ENCODE peak calls at places on chromosomes 1 and 21, in nine cellular contexts. Z is left ventricle myocardium inferior, I is pancreas, D is fibroblast of lung, J is PC-9, C is mesenchymal stem cell, K is Peyer's patch, O is GM06990, V is hepatocyte. M is an unnamed sample. For H3K36me3, the result is how much of the 10 kb centered on the place peaks cover.

GRCh38 chr1:183804916-183805734 is at the start of gene RGL1:
- DNase-seq in Z (peak), I (peak), D (peak), J (peak), C (peak), K (peak), O (peak), V (peak), M (peak)

GRCh38 chr1:226763741-226764264 is 24.7 kb upstream of the ITPKB start:
- DNase-seq in Z (no peak), I (no peak), D (peak), J (peak), C (peak), K (peak), O (peak), V (peak), M (no peak)

GRCh38 chr1:100955322-100955721 is 59.4 kb downstream of the SLC30A7 start:
- DNase-seq in Z (no peak), I (no peak), D (peak), J (peak), C (peak), K (no peak), O (no peak), V (no peak), M (no peak)

GRCh38 chr1:156804026-156804425 is 12.6 kb downstream of the SH2D2A start:
- DNase-seq in Z (no peak), I (no peak), D (no peak), J (no peak), C (no peak), K (no peak), O (no peak), V (no peak), M (no peak)

GRCh38 chr1:107274227-107274626 is 133.4 kb downstream of the NTNG1 start:
- DNase-seq in Z (no peak), I (no peak), D (no peak), J (no peak), C (no peak), K (no peak), O (no peak), V (no peak), M (no peak)

GRCh38 chr1:9263276-9263855 is 28.8 kb downstream of the H6PD start:
- DNase-seq in Z (no peak), I (no peak), D (no peak), J (no peak), C (no peak), K (no peak), O (no peak), V (no peak), M (no peak)

GRCh38 chr1:40627987-40628902 is 37.2 kb downstream of the RIMS3 start:
- DNase-seq in Z (no peak), I (no peak), D (no peak), J (peak), C (no peak), K (peak), O (peak), V (no peak), M (no peak)

GRCh38 chr1:43881415-43881814 is 52.2 kb upstream of the ARTN start:
- DNase-seq in Z (no peak), I (no peak), D (no peak), J (no peak), C (no peak), K (no peak), O (no peak), V (peak), M (no peak)

GRCh38 chr1:7984826-7985225 is 23.3 kb downstream of the PARK7 start:
- DNase-seq in Z (no peak), I (no peak), D (no peak), J (no peak), C (no peak), K (no peak), O (no peak), V (no peak), M (no peak)
- H3K36me3 ChIP-seq in Z (half or more), I (under half), D (under half), J (under half), C (half or more), K (half or more), O (under half), V (under half), M (under half)

DNA sequence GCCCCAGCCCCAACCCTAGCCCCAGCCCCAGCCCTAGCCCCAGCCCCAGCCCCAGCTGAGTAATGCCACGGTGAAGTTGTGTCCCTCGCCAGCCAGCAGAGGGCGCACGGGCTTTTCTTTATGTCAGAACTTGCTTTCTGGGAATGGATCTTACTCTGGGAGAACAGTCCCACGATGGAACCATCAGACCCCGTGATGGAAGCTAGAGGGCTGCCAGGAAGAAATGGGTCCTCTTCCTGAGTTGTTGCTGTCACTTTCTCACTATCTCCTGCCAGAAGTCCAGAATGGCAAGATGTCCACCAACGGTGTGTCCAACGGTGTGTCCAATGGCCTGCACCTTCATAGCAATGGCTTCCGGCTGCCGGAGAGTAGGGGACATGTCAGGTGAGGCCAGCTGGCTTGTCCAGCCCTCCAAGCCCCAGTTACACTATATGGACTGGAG is 25.2 kb upstream of the TMEM222 start:
- DNase-seq in Z (peak), I (peak), D (peak), J (no peak), C (peak), K (peak), O (no peak), V (peak), M (peak)
- H3K36me3 ChIP-seq in Z (half or more), I (under half), D (under half), J (under half), C (half or more), K (half or more), O (under half), V (under half), M (under half)

DNA sequence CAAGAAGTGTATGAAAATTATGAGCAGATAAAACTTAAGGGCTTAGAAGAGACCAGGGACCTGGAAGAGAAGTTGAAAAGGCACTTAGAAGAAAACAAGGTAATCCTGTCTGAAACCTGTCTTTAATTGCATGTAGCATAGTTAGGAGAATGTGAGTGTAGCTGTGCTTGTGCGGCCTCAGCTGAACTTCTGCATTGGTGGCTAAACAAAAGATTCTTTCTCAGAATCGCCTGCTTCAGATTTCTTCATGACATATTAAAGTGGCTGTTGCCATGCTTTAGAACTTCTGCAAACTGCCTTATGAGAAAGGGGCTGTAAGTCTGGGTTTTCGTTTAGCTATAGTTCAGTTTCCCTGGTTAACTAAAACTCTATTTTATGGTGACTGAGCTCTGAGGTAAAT is 94.5 kb downstream of the VPS26C start:
- DNase-seq in Z (no peak), I (no peak), D (no peak), J (no peak), C (no peak), K (no peak), O (no peak), V (no peak), M (no peak)
- H3K36me3 ChIP-seq in Z (half or more), I (under half), D (under half), J (under half), C (half or more), K (half or more), O (under half), V (under half), M (under half)

DNA sequence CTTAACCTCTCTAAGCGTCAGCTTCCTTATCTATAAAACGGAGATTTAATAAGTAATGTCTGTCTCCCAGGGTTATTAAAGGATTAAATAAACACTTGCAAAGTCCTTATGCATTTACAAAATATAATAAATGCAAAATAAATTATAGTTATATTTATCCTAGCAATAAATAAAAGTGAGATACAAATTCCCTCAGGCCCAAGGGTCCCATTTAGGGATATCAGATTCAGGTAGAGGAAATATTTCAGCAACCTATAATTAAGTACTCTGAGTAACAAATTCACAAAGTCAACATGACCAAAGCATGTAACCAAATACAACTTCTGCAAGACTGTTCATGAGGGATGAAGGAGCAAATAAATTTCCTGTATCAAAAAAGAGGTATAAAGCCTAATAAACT is 17.9 kb downstream of the NVL start:
- DNase-seq in Z (no peak), I (no peak), D (no peak), J (no peak), C (no peak), K (no peak), O (no peak), V (no peak), M (no peak)
- H3K36me3 ChIP-seq in Z (half or more), I (under half), D (under half), J (under half), C (half or more), K (half or more), O (under half), V (under half), M (under half)

GRCh38 chr1:13754510-13755103 is 54.6 kb downstream of the PRDM2 start:
- DNase-seq in Z (no peak), I (no peak), D (no peak), J (no peak), C (no peak), K (no peak), O (no peak), V (no peak), M (no peak)
- H3K36me3 ChIP-seq in Z (under half), I (under half), D (under half), J (under half), C (under half), K (under half), O (under half), V (under half), M (under half)

DNA sequence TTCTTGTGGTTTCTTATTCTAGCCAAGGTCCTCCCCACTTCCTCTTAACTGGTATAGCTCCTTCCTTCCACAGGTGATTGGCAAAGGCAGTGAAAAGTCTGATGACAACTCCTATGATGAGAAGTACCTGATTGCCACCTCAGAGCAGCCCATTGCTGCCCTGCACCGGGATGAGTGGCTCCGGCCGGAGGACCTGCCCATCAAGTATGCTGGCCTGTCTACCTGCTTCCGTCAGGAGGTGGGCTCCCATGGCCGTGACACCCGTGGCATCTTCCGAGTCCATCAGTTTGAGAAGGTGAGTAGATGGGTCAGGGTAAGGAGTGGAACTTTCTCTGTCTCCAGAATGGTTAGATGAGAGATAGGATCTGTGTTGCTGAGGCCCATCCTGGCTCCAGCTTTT is 14.2 kb upstream of the CELSR2 start:
- DNase-seq in Z (no peak), I (no peak), D (no peak), J (no peak), C (no peak), K (peak), O (no peak), V (no peak), M (no peak)
- H3K36me3 ChIP-seq in Z (half or more), I (under half), D (under half), J (half or more), C (half or more), K (half or more), O (under half), V (under half), M (under half)

GRCh38 chr1:83543222-83543973 is 455.5 kb downstream of the TTLL7 start:
- DNase-seq in Z (no peak), I (no peak), D (no peak), J (no peak), C (no peak), K (no peak), O (no peak), V (no peak), M (no peak)
- H3K36me3 ChIP-seq in Z (under half), I (under half), D (under half), J (under half), C (under half), K (under half), O (under half), V (under half), M (under half)

M was measured in psoas muscle.